ENCODE peak calls at places on chromosome 12, in four cellular contexts. K is MG63, H is BJ, Y is psoas muscle. L is an unnamed sample. For H3K36me3, the result is how much of the 10 kb centered on the place peaks cover.

GRCh38 chr12:15700595-15700994 is 88.6 kb downstream of the EPS8 start:
- DNase-seq in H (peak), Y (no peak), K (no peak), L (peak)

GRCh38 chr12:130041983-130042812 is 120.1 kb upstream of the FZD10 start:
- DNase-seq in H (no peak), K (peak), Y (peak), L (peak)

GRCh38 chr12:121534495-121535148 is 46.2 kb downstream of the KDM2B start:
- DNase-seq in Y (no peak), K (no peak), H (no peak), L (no peak)

GRCh38 chr12:1474567-1475153 is 119.7 kb downstream of the FBXL14 start:
- DNase-seq in Y (no peak), K (peak), H (peak), L (peak)

GRCh38 chr12:13973981-13974380 is 7.4 kb downstream of the GRIN2B start:
- DNase-seq in Y (no peak), H (no peak), K (no peak), L (no peak)

GRCh38 chr12:55572168-55572567 is at the start of gene OR2AP1:
- DNase-seq in K (no peak), Y (no peak), H (no peak), L (no peak)

GRCh38 chr12:124109760-124110159 is 136.7 kb downstream of the ZNF664 start:
- DNase-seq in H (no peak), K (peak), Y (no peak), L (peak)

GRCh38 chr12:127240249-127240929 is 1026.6 kb upstream of the TMEM132C start:
- DNase-seq in Y (no peak), K (no peak), H (no peak), L (no peak)

GRCh38 chr12:124608451-124608870 is 41.0 kb upstream of the NCOR2 start:
- DNase-seq in H (no peak), Y (no peak), K (no peak), L (no peak)

GRCh38 chr12:44960856-44961255 is 84.7 kb upstream of the NELL2 start:
- DNase-seq in Y (no peak), K (peak), H (no peak), L (no peak)

DNA sequence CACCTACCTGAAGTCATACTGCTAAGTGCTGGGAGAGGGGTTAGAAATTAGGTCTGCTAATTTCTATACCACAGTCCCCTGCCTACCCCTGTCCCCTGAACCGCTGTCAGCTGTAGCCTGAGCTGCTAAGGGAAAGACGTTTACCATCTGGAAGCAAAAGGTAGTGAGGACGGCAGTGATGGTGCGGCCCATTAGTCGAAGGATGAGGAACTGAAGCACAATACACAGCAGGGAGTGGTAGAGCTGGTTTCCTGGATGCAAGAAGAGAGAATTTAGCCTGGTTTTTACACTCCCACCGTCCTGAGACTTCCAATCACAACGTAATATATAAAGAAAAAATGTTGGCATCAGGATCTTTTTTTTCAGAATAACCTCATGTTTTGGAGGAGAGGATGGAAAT is 11.8 kb downstream of the EMG1 start:
- DNase-seq in K (no peak), H (no peak), Y (no peak), L (no peak)
- H3K36me3 ChIP-seq in K (under half), H (under half), Y (under half), L (under half)

GRCh38 chr12:2933586-2933985 is 25.6 kb upstream of the TEAD4 start:
- DNase-seq in H (no peak), K (no peak), Y (no peak), L (no peak)
- H3K36me3 ChIP-seq in H (under half), K (under half), Y (under half), L (half or more)

GRCh38 chr12:111788178-111788654 is 21.5 kb downstream of the ALDH2 start:
- DNase-seq in K (peak), Y (peak), H (no peak), L (no peak)

GRCh38 chr12:111798182-111798581 is 31.4 kb downstream of the ALDH2 start:
- DNase-seq in Y (no peak), H (no peak), K (no peak), L (no peak)

GRCh38 chr12:111789779-111790178 is 23.0 kb downstream of the ALDH2 start:
- DNase-seq in K (no peak), H (no peak), Y (no peak), L (no peak)

GRCh38 chr12:111791507-111791906 is 24.8 kb downstream of the ALDH2 start:
- DNase-seq in K (no peak), H (no peak), Y (no peak), L (no peak)

GRCh38 chr12:111792155-111792876 is 25.6 kb downstream of the ALDH2 start:
- DNase-seq in K (peak), H (no peak), Y (peak), L (peak)
- H3K36me3 ChIP-seq in K (under half), H (under half), Y (under half), L (under half)

DNA sequence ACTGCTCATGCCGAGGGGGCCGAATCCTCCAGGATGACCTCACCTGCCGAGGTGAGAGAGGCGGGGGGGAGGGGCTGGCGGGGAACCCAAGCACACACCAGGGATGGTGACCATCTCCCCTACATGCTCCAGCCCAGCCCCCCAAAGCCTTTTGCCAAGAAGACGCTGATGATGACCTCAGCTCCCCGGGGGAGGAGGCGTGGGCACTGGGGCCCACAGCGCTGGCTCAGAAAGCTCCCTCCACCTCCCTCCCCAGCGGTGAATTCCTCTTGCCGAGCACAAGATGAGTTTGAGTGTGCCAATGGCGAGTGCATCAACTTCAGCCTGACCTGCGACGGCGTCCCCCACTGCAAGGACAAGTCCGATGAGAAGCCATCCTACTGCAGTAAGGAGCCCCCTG is 23.7 kb upstream of the NXPH4 start:
- DNase-seq in Y (no peak), H (no peak), K (no peak), L (no peak)
- H3K36me3 ChIP-seq in Y (under half), H (half or more), K (half or more), L (half or more)

GRCh38 chr12:132027636-132028035 is 77.9 kb downstream of the EP400 start:
- DNase-seq in H (no peak), Y (no peak), K (no peak), L (no peak)

GRCh38 chr12:132029503-132030300 is 80.0 kb downstream of the EP400 start:
- DNase-seq in Y (no peak), K (peak), H (no peak), L (no peak)

GRCh38 chr12:132028111-132028510 is 78.4 kb downstream of the EP400 start:
- DNase-seq in H (no peak), Y (no peak), K (no peak), L (no peak)

GRCh38 chr12:132033627-132034026 is 83.9 kb downstream of the EP400 start:
- DNase-seq in Y (no peak), H (no peak), K (no peak), L (no peak)

DNA sequence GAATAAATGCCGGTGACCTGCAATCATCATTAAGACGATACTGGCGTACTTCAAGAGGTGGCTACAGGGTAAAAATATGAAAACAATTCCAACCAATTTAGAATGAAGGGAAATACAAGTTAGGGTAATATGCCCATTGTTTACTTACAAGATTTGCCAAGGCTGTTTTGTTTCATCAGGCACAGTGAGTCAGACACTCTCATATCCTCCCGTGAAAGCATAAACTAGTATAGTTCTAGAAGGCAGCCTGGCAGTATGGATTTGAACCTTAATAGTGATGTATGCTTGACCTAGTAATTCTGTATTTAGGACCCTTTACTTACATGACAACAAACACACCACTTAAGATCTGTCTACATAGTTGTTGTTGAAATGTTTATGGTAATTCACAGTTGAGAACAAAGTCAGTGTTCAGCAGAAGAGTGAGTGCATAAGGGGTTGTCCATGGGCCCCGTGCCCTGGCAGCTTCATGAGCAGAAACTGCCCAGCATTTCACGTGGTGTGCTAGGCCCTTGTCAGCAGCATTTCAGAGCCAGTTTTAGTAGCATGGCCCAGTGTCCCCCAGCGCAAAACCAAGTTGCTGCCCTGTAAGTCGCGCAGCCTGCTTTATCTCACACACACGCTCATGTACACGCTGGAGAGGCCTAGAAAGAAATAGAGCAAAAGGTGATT is 80.8 kb downstream of the EP400 start:
- DNase-seq in H (no peak), Y (no peak), K (peak), L (peak)
- H3K36me3 ChIP-seq in H (under half), Y (under half), K (half or more), L (half or more)

GRCh38 chr12:115088328-115088994 is 404.5 kb upstream of the TBX3 start:
- DNase-seq in K (no peak), Y (peak), H (no peak), L (no peak)
- H3K36me3 ChIP-seq in K (under half), Y (under half), H (under half), L (under half)

DNA sequence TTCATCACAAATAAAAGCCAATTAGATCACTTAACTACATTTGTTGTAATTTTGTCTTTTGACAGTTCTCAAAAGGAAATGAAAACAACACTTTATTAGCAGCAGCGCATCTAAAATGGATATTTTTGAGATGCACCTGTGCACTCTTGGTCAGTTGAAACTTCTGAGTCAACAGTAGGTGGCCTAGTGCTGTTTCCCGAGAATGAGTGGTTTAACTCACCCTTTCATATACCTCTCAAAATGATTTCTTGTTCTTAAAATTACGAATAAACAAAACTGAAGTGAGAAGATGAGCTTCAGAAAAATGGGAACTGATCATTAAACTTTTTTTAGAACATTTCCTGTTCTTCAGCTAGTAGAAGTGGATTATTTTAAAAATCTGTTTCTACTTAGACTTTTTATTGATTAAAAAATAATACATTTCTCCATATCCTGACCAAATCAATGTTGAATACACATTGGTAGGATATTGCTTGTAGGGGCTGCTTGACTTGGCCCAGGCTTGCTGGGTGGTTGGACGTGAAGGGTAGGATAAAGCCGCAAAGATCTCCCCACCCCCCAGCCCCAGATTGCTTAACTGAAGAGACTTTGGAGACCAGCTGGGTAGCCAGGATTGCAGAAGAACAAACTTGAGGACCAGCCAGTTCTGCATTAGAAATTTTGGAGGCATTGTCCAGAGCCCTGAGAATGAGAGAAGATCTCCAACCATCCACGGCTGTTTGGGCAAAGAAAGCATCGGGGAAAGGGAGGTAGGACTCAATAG is 22.3 kb upstream of the STK38L start:
- DNase-seq in Y (no peak), H (no peak), K (no peak), L (no peak)
- H3K36me3 ChIP-seq in Y (under half), H (under half), K (under half), L (under half)

L was measured in brain microvascular endothelial cell.